ENCODE peak calls at places on chromosome 14, in nine cellular contexts. F is foreskin fibroblast, S is transverse colon, Y is cardiac muscle cell, E is RWPE1, L is AG10803, D is HepG2, A is A549, B is astrocyte of the cerebellum. G is an unnamed sample.

GRCh38 chr14:47846008-47846407 is 170.6 kb upstream of the MDGA2 start:
- DNase-seq in L (no peak), E (no peak), D (no peak), A (no peak), B (no peak), S (no peak), Y (no peak), F (no peak), G (no peak)

GRCh38 chr14:21734457-21735074 is 60.9 kb upstream of the OR4E1 start:
- DNase-seq in A (peak), B (peak), Y (peak), E (peak), D (peak), S (no peak), L (no peak), F (no peak), G (no peak)

GRCh38 chr14:77610553-77610952 is 5.9 kb downstream of the SPTLC2 start:
- DNase-seq in F (no peak), S (no peak), L (no peak), Y (no peak), E (no peak), D (no peak), B (no peak), A (no peak), G (no peak)

GRCh38 chr14:78340250-78340649 is 170.1 kb downstream of the NRXN3 start:
- DNase-seq in A (no peak), E (no peak), S (no peak), Y (no peak), B (no peak), L (no peak), D (no peak), F (no peak), G (no peak)

GRCh38 chr14:76904100-76904739 is 78.0 kb downstream of the LRRC74A start:
- DNase-seq in D (no peak), F (peak), L (peak), E (no peak), Y (peak), S (peak), A (no peak), B (peak), G (no peak)

GRCh38 chr14:76844223-76844622 is 18.0 kb downstream of the LRRC74A start:
- DNase-seq in S (peak), E (no peak), D (no peak), Y (peak), F (no peak), L (peak), A (peak), B (no peak), G (no peak)

GRCh38 chr14:58662028-58662427 is 24.3 kb downstream of the DACT1 start:
- DNase-seq in L (no peak), F (no peak), A (no peak), Y (peak), D (no peak), S (no peak), B (no peak), E (no peak), G (no peak)

GRCh38 chr14:23481992-23482813 is 12.7 kb downstream of the NGDN start:
- DNase-seq in D (no peak), A (no peak), L (no peak), Y (no peak), S (no peak), B (no peak), E (no peak), F (no peak), G (no peak)

GRCh38 chr14:85317491-85318021 is 212.4 kb upstream of the FLRT2 start:
- DNase-seq in S (no peak), L (peak), A (no peak), D (no peak), Y (no peak), B (no peak), E (no peak), F (peak), G (no peak)

GRCh38 chr14:101600336-101600890 is 39.1 kb downstream of the DIO3 start:
- DNase-seq in B (no peak), Y (no peak), A (no peak), L (no peak), E (no peak), S (no peak), D (no peak), F (no peak), G (no peak)

GRCh38 chr14:57060276-57060956 is 208.3 kb downstream of the EXOC5 start:
- DNase-seq in E (peak), D (no peak), L (no peak), S (no peak), B (no peak), A (no peak), Y (peak), F (no peak), G (no peak)

GRCh38 chr14:101914083-101914482 is 50.3 kb upstream of the DYNC1H1 start:
- DNase-seq in A (no peak), L (no peak), F (no peak), B (no peak), E (no peak), Y (no peak), S (no peak), D (no peak), G (no peak)

GRCh38 chr14:77707724-77708408 is at the start of the genes ALKBH1 and SLIRP:
- DNase-seq in L (peak), E (peak), Y (peak), A (peak), S (peak), B (peak), F (peak), D (peak), G (peak)

GRCh38 chr14:103618999-103619398 is 10.0 kb upstream of the KLC1 start:
- DNase-seq in B (no peak), E (no peak), S (no peak), L (peak), D (no peak), Y (no peak), F (peak), A (no peak), G (no peak)

GRCh38 chr14:104020471-104020870 is 65.0 kb upstream of the ASPG start:
- DNase-seq in S (no peak), B (no peak), E (no peak), L (no peak), A (no peak), F (no peak), D (no peak), Y (no peak), G (no peak)

GRCh38 chr14:76958020-76958965 is 70.2 kb downstream of the IRF2BPL start:
- DNase-seq in F (no peak), B (no peak), Y (no peak), E (no peak), A (no peak), S (no peak), L (no peak), D (no peak), G (no peak)

GRCh38 chr14:105219753-105220152 is 28.6 kb upstream of the BTBD6 start:
- DNase-seq in D (no peak), A (no peak), S (no peak), B (no peak), F (no peak), Y (no peak), L (no peak), E (no peak), G (no peak)

GRCh38 chr14:79584679-79585078 is 626.6 kb downstream of the DIO2 start:
- DNase-seq in Y (peak), L (peak), S (no peak), F (peak), A (no peak), E (no peak), B (peak), D (no peak), G (no peak)

GRCh38 chr14:90382491-90383125 is 14.2 kb upstream of the CALM1 start:
- DNase-seq in S (peak), L (peak), Y (peak), F (peak), D (peak), E (peak), B (peak), A (peak), G (peak)

GRCh38 chr14:90384543-90384911 is 12.3 kb upstream of the CALM1 start:
- DNase-seq in B (no peak), S (no peak), Y (no peak), E (no peak), A (no peak), F (no peak), L (peak), D (no peak), G (no peak)

GRCh38 chr14:90383731-90384542 is 12.9 kb upstream of the CALM1 start:
- DNase-seq in L (peak), A (no peak), D (peak), F (peak), S (peak), B (no peak), E (peak), Y (peak), G (peak)

GRCh38 chr14:90381999-90382451 is 14.8 kb upstream of the CALM1 start:
- DNase-seq in L (no peak), Y (no peak), B (no peak), F (no peak), E (no peak), D (peak), A (no peak), S (peak), G (no peak)

DNA sequence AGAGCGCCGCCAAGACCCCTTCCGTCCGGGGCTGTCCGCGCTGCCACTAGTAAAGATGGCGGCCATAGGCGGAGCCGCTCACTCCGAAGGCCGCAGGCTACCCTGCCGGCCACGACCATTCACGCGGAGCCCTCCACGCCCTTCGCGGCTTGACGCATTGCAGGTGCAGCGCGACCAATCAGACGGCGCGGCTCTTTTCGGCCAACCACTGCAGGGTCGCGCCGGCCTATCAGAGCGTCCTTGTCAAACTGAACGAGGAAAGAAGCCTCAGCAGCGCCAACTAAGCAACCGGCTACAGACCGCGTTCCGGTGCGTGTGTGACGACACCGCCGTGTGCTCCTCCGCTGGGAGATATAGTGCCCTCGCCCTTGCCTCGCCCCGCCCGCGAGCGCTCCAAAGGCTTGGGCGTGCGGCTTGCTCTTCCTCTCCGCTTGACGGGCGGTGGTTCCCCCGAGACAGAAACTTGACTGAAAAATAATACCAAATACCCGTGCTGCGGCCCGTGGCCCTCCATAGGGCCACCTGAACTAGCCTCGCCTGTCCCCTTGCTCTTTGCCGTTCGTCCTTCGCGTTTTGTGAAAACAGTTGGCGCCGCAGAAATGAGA is 13.6 kb upstream of the CALM1 start:
- DNase-seq in L (peak), A (peak), D (peak), E (peak), F (peak), S (peak), B (peak), Y (peak), G (peak)
- TF ChIP-seq CTCF in L (no peak), A (no peak), D (peak), E (no peak), F (peak), S (no peak), B (no peak), Y (peak), G (no peak)

GRCh38 chr14:31543969-31544799 is 17.0 kb upstream of the NUBPL start:
- DNase-seq in B (no peak), Y (peak), F (no peak), S (no peak), D (peak), A (no peak), L (no peak), E (no peak), G (no peak)
- TF ChIP-seq CTCF in B (peak), Y (peak), F (peak), S (peak), D (peak), A (no peak), L (peak), E (no peak), G (no peak)

GRCh38 chr14:29149798-29150197 is 383.2 kb downstream of the FOXG1 start:
- DNase-seq in S (no peak), A (no peak), B (no peak), L (no peak), F (no peak), E (no peak), D (no peak), Y (no peak), G (no peak)
- TF ChIP-seq CTCF in S (no peak), A (no peak), B (no peak), L (no peak), F (no peak), E (no peak), D (no peak), Y (no peak), G (no peak)

DNA sequence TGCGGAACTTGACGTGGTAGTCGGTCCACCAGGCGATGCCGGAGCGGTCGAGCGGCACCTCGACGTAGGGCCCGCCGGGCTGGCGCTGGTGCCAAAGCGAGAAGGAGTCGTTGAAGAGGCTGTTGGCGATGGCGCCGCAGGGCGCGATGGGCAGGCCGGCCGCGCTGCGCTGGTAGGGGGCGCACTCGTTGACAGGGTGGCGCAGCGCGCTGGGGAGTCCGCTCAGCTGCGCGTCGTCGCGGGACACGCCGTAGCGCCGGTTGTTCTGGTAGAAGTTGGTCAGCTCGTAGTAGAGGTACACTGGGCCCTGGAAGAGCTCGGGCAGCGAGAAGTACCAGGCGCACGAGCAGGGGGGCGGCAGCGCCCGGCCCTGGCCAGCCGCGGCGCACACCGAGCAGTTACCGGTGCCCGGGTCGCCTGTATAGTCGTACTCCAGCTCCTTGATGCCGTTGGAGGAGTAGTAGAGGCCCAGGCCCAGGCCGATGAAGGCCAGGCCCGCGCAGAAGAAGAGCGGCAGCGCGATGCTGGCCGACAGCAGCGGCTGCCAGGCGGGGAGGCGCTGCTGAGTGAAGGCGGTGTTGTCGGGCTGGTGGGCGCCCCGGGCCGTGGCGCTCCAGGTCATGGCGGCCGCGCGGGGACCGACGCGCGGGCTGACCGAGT is 482 bp downstream of the TMEM30B start:
- DNase-seq in A (peak), S (peak), B (no peak), Y (peak), F (peak), L (peak), E (peak), D (no peak), G (peak)
- TF ChIP-seq CTCF in A (peak), S (peak), B (peak), Y (peak), F (peak), L (no peak), E (peak), D (no peak), G (peak)

DNA sequence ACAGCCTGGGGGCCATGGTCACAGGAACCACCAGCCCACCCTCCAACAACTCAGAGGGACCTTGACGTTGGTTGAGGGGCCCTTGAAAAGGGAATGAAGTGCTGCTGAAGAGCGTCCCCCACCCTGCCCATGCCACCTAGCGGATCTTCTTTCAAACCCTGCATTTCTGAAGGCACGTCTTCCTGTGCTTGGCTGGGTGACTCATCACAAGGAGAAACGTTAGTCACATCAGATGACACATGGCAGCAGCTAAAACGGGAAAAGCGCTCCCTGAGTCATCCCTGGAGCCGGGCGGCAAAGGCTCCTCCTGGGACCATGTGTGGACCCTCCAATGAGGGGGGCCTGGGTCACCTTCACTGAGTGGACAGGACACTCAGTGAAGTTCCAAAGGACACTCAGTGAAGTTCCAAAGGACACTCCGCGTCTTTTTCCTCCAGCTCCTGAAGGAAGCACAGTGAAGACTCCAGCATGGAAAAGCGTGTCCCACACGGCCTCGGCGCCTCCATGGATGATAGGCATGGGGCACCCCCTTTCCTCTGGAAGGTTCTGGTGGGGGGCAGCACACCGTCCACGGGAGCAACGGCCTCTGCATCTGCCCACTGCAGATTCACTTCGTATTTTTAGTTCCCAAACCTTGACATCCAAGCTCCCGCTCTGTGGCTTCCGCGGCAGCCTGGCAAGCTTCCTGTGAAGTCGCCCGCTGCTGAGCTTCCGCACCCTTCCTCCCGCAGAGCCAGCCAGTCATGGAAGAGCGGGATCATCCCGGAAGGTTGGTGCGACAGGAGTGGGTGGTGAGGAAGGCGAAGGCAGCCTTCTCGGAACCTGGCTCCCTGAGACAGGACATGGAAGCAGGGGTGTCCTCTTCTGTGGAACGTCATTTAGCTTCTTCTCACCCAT is 383.4 kb downstream of the VRK1 start:
- DNase-seq in L (peak), B (peak), S (no peak), E (peak), A (peak), Y (peak), F (peak), D (peak), G (no peak)
- TF ChIP-seq CTCF in L (peak), B (no peak), S (no peak), E (no peak), A (peak), Y (no peak), F (peak), D (no peak), G (no peak)

DNA sequence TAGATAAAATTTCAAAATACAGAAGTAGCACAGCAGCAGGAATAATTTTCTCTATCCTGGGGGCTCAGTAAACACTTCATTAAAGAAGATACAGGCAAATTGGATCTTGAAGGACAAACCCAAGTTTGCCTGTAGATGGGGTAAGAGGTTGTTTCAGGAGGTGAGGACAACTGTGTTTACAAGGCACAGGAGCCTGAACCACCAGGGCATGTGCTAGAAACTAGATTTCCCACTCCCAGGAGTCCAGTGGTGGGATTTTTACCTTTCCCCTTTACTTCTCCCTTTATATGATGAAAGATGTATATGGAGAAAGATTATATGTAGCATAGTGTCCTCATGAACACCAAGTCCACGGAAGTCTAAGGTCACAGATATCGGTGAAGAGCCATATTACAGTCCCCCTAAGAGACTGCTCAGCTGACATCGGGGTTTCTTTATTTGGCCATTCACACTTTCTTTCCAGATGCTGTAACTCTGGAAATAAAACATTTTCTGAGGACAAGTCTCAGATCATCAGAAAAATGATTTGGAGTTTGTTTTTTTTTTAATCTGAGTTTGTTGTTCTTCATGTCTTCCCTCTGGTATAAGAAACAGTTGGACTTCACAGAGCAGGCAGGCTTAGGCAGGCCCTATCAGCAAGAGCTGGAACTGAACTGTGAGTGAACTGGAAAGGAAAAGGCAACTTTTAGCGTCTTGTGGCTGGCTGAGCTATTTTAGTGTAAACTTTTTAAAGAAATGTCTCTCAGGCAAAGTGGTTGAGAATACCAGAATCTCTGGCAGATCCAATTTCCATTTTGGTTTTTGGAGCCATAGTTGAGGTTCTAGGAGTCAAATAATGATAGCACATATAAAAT is 8.0 kb upstream of the EVL start:
- DNase-seq in Y (peak), D (no peak), L (peak), S (no peak), F (no peak), B (no peak), A (peak), E (peak), G (no peak)
- TF ChIP-seq CTCF in Y (peak), D (no peak), L (peak), S (peak), F (no peak), B (peak), A (peak), E (no peak), G (peak)